ENCODE peak calls at places on chromosomes 4 and X, in nine cellular contexts. K is right atrium auricular region; Y is substantia nigra; L is psoas muscle; E is fibroblast of lung; H is thyroid gland; B is CD4-positive, CD25-positive, alpha-beta regulatory T cell; V is cardiac muscle cell; D is aorta. O is an unnamed sample.

GRCh38 chrX:78543281-78543680 is 115.8 kb downstream of the RTL3 start:
- DNase-seq in K (no peak), Y (no peak), L (no peak), E (no peak), H (no peak), B (no peak), V (no peak), D (no peak), O (no peak)

GRCh38 chrX:153414838-153415552 is 3.7 kb downstream of the ZFP92 start:
- DNase-seq in K (no peak), Y (no peak), L (peak), E (no peak), H (no peak), B (no peak), V (peak), D (no peak), O (no peak)

GRCh38 chr4:31929676-31930075 is 1209.5 kb downstream of the PCDH7 start:
- DNase-seq in K (no peak), Y (no peak), L (no peak), E (no peak), H (no peak), B (no peak), V (no peak), D (no peak), O (no peak)

GRCh38 chr4:108118505-108118904 is 50.2 kb downstream of the LEF1 start:
- DNase-seq in K (no peak), Y (no peak), L (no peak), E (no peak), H (no peak), B (peak), V (no peak), D (no peak), O (no peak)

GRCh38 chrX:10159069-10159468 is 2.3 kb downstream of the CLCN4 start:
- DNase-seq in K (no peak), Y (no peak), L (no peak), E (no peak), H (no peak), B (no peak), V (no peak), D (no peak), O (no peak)

GRCh38 chr4:81366786-81367185 is 104.9 kb downstream of the RASGEF1B start:
- DNase-seq in K (no peak), Y (no peak), L (no peak), E (no peak), H (no peak), B (no peak), V (no peak), D (no peak), O (no peak)

GRCh38 chrX:1391707-1392375 is at the start of gene SLC25A6:
- DNase-seq in K (peak), Y (no peak), L (peak), E (peak), H (peak), B (peak), V (peak), D (peak), O (peak)

GRCh38 chr4:620851-621261 is 4.5 kb upstream of the PDE6B start:
- DNase-seq in K (no peak), Y (no peak), L (no peak), E (no peak), H (no peak), B (no peak), V (no peak), D (peak), O (no peak)

GRCh38 chr4:3121110-3121509 is 46.6 kb downstream of the HTT start:
- DNase-seq in K (no peak), Y (no peak), L (no peak), E (no peak), H (no peak), B (no peak), V (no peak), D (no peak), O (no peak)

GRCh38 chr4:3122081-3122563 is 47.6 kb downstream of the HTT start:
- DNase-seq in K (no peak), Y (no peak), L (no peak), E (peak), H (no peak), B (no peak), V (peak), D (no peak), O (no peak)

GRCh38 chr4:3123201-3123671 is 48.8 kb downstream of the HTT start:
- DNase-seq in K (no peak), Y (no peak), L (no peak), E (no peak), H (no peak), B (no peak), V (peak), D (no peak), O (no peak)

GRCh38 chr4:3124070-3124767 is 49.7 kb downstream of the HTT start:
- DNase-seq in K (no peak), Y (no peak), L (no peak), E (no peak), H (no peak), B (no peak), V (no peak), D (no peak), O (no peak)

DNA sequence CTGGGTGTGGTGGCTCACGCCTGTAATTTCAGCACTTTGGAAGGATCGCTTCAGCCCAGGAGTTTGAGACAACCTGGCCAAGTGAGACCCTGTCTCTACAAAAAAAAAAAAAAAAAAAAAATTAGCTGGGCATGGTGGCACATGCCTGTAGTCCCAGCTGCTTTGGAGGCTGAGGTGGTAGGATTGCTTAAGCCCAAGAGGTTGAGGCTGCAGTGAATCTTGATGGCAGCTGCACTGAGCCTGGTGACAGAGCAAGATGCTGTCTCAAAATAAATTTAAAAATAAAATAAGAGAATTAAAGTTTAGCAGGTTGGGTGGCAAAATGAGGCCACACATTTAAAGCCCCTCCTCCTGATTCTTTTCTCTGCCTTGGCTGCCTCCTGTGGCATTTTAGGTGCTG is 47.1 kb downstream of the HTT start:
- DNase-seq in K (no peak), Y (no peak), L (no peak), E (no peak), H (no peak), B (no peak), V (no peak), D (no peak), O (no peak)
- H3K27ac ChIP-seq in K (no peak), Y (no peak), L (peak), E (peak), H (no peak), B (peak), V (no peak), D (no peak), O (no peak)

DNA sequence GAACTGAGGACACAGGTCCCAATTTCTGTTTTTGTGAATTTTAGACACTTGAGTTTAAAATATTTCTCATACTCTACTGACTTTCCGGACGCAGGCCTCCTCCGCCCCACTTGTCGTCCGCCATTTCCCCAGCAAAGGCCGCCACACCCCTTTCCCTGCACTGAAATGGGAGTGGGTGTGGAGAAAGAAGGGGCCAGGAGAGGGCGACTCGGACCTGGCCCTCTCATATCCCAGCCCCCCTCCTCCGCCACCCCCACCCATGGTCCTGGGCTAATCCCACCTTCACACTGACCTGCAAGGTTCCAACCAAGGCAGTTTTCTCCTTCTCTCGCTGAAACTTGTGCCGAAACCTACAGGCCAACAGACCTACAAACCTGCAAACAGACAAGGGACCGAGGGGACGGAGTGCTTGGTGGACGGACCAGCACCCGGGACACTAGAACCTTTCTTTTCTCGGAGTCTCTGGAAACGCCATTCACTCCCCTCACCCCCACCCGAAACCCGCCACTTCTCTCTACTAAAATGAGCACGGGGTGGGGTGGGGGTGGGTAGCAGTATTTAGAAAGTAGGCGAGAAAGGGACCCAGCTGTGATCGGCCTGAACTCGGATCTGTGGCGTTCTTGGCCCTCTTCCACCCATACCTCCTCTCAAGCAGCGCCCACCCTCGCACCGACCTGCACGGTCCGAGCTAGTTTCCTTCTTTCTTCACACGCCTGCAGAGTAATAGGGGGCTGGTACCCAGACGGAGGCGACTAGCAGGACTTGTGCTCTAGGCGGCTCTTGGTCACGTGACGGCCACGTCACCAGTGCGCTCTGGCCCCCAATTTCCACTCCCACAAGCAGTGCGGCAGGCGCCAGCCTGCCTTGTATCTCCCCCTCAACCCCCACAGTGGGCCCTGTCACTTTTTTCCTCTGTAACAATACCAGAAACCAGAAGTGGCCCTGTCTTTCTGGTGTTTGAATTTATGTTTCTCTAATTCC is at the start of gene ARMCX6:
- DNase-seq in K (peak), Y (peak), L (peak), E (peak), H (peak), B (peak), V (peak), D (peak), O (peak)
- H3K27ac ChIP-seq in K (peak), Y (peak), L (peak), E (peak), H (peak), B (peak), V (peak), D (peak), O (peak)

GRCh38 chrX:98654565-98654964 is 1755.5 kb downstream of the PCDH19 start:
- DNase-seq in K (no peak), Y (no peak), L (no peak), E (no peak), H (no peak), B (no peak), V (no peak), D (no peak), O (no peak)
- H3K27ac ChIP-seq in K (no peak), Y (no peak), L (no peak), E (no peak), H (no peak), B (no peak), V (no peak), D (no peak), O (no peak)

GRCh38 chr4:20391912-20392311 is 140.2 kb downstream of the SLIT2 start:
- DNase-seq in K (no peak), Y (no peak), L (no peak), E (no peak), H (no peak), B (no peak), V (no peak), D (no peak), O (no peak)

GRCh38 chr4:20391224-20391623 is 139.5 kb downstream of the SLIT2 start:
- DNase-seq in K (no peak), Y (no peak), L (no peak), E (peak), H (no peak), B (no peak), V (peak), D (no peak), O (no peak)

GRCh38 chr4:20395160-20395773 is 143.6 kb downstream of the SLIT2 start:
- DNase-seq in K (no peak), Y (no peak), L (no peak), E (peak), H (peak), B (no peak), V (peak), D (no peak), O (no peak)

GRCh38 chr4:20393486-20394100 is 141.9 kb downstream of the SLIT2 start:
- DNase-seq in K (no peak), Y (no peak), L (no peak), E (peak), H (no peak), B (no peak), V (no peak), D (no peak), O (no peak)

GRCh38 chr4:20394471-20394870 is 142.8 kb downstream of the SLIT2 start:
- DNase-seq in K (no peak), Y (no peak), L (no peak), E (no peak), H (no peak), B (no peak), V (no peak), D (no peak), O (no peak)
- H3K27ac ChIP-seq in K (no peak), Y (peak), L (no peak), E (no peak), H (no peak), B (no peak), V (no peak), D (no peak), O (no peak)

GRCh38 chr4:93092765-93093164 is 735.8 kb upstream of the ATOH1 start:
- DNase-seq in K (no peak), Y (no peak), L (no peak), E (no peak), H (no peak), B (no peak), V (no peak), D (no peak), O (no peak)
- H3K27ac ChIP-seq in K (no peak), Y (no peak), L (no peak), E (no peak), H (no peak), B (no peak), V (no peak), D (no peak), O (no peak)

GRCh38 chr4:55038176-55038890 is 87.1 kb downstream of the KDR start:
- DNase-seq in K (peak), Y (no peak), L (no peak), E (peak), H (peak), B (no peak), V (peak), D (no peak), O (no peak)
- H3K27ac ChIP-seq in K (peak), Y (no peak), L (no peak), E (no peak), H (peak), B (no peak), V (no peak), D (peak), O (no peak)

O was measured in CD8-positive, alpha-beta memory T cell.